ENCODE peak calls at places on chromosome X, in four cellular contexts. O is stimulated activated CD4-positive, alpha-beta T cell treated with anti-CD3 and anti-CD28 coated beads, TNF-alpha, amount 100 ng/mL, for 48 hours; D is NAMALWA; Z is GOT3. P is an unnamed sample.

GRCh38 chrX:72057331-72057730 is 74.4 kb downstream of the RTL5 start:
- DNase-seq in O (no peak), D (no peak), Z (no peak), P (no peak)

GRCh38 chrX:10649286-10649685 is 28.9 kb upstream of the MID1 start:
- DNase-seq in O (no peak), D (no peak), Z (no peak), P (no peak)

GRCh38 chrX:24498975-24499374 is 33.9 kb downstream of the PDK3 start:
- DNase-seq in O (no peak), D (peak), Z (no peak), P (no peak)

GRCh38 chrX:34624416-34624815 is 32.7 kb downstream of the TMEM47 start:
- DNase-seq in O (no peak), D (no peak), Z (no peak), P (no peak)

GRCh38 chrX:136866337-136867095 is 14.0 kb downstream of the RBMX start:
- DNase-seq in O (no peak), D (no peak), Z (no peak), P (no peak)

GRCh38 chrX:44770111-44770510 is 73.7 kb upstream of the DUSP21 start:
- DNase-seq in O (no peak), D (no peak), Z (no peak), P (no peak)

GRCh38 chrX:153523269-153523668 is 5.8 kb downstream of the ATP2B3 start:
- DNase-seq in O (no peak), D (no peak), Z (no peak), P (no peak)

GRCh38 chrX:14039344-14039743 is 9.7 kb upstream of the GEMIN8 start:
- DNase-seq in O (peak), D (peak), Z (no peak), P (peak)

GRCh38 chrX:25968920-25969319 is 169.2 kb upstream of the MAGEB18 start:
- DNase-seq in O (peak), D (peak), Z (no peak), P (peak)

GRCh38 chrX:81377329-81377728 is 175.4 kb downstream of the SH3BGRL start:
- DNase-seq in O (no peak), D (peak), Z (no peak), P (peak)

GRCh38 chrX:18291006-18291545 is 63.4 kb downstream of the SCML2 start:
- DNase-seq in O (no peak), D (no peak), Z (no peak), P (no peak)

GRCh38 chrX:106906361-106906760 is 3.2 kb upstream of the RIPPLY1 start:
- DNase-seq in O (no peak), D (no peak), Z (no peak), P (no peak)

GRCh38 chrX:35699642-35700041 is 98.5 kb upstream of the MAGEB16 start:
- DNase-seq in O (no peak), D (no peak), Z (no peak), P (no peak)

GRCh38 chrX:135489542-135489941 is 30.9 kb upstream of the INTS6L start:
- DNase-seq in O (no peak), D (no peak), Z (no peak), P (no peak)

GRCh38 chrX:69317721-69318120 is 152.5 kb upstream of the PJA1 start:
- DNase-seq in O (no peak), D (no peak), Z (no peak), P (no peak)

GRCh38 chrX:96611619-96612362 is 72.9 kb upstream of the DIAPH2 start:
- DNase-seq in O (no peak), D (no peak), Z (no peak), P (no peak)

GRCh38 chrX:77085372-77085771 is 361.8 kb upstream of the FGF16 start:
- DNase-seq in O (no peak), D (no peak), Z (no peak), P (no peak)

GRCh38 chrX:66632473-66632872 is 6.4 kb downstream of the EDA2R start:
- DNase-seq in O (no peak), D (no peak), Z (no peak), P (no peak)

GRCh38 chrX:83510466-83511181 is 2.5 kb downstream of the POU3F4 start:
- DNase-seq in O (no peak), D (no peak), Z (no peak), P (no peak)

GRCh38 chrX:113634565-113634964 is 793.9 kb upstream of the AMOT start:
- DNase-seq in O (no peak), D (no peak), Z (no peak), P (no peak)

GRCh38 chrX:7242613-7243012 is 94.7 kb upstream of the PUDP start:
- DNase-seq in O (no peak), D (no peak), Z (no peak), P (no peak)

GRCh38 chrX:145821291-145821897 is 3.8 kb downstream of the SLITRK2 start:
- DNase-seq in O (no peak), D (no peak), Z (no peak), P (no peak)

P was measured in Jurkat, Clone E6-1.